ENCODE peak calls at places on chromosome 15, in ten cellular contexts. C is stimulated activated CD4-positive, alpha-beta T cell treated with anti-CD3 and anti-CD28 coated beads, Interleukin-2, amount 100 ng/mL, for 48 hours; H is occipital lobe; X is caudate nucleus; M is foreskin fibroblast; I is substantia nigra; J is GM10248; F is C1 segment of cervical spinal cord; W is HuH-7.5; T is T-helper 2 cell. O is an unnamed sample.

GRCh38 chr15:63833246-63833696 is 477 bp downstream of the HERC1 start:
- DNase-seq in C (peak), H (no peak), X (no peak), M (peak), I (no peak), J (peak), F (peak), W (peak), T (peak), O (no peak)

GRCh38 chr15:63093486-63094205 is 28.0 kb upstream of the LACTB start:
- DNase-seq in C (peak), H (peak), X (peak), M (peak), I (peak), J (peak), F (peak), W (peak), T (no peak), O (peak)

GRCh38 chr15:29278436-29279099 is 8.9 kb upstream of the NSMCE3 start:
- DNase-seq in C (no peak), H (no peak), X (no peak), M (peak), I (no peak), J (no peak), F (no peak), W (no peak), T (no peak), O (peak)

GRCh38 chr15:47184003-47184404 is 533.3 kb upstream of the SEMA6D start:
- DNase-seq in C (peak), H (peak), X (peak), M (peak), I (no peak), J (peak), F (no peak), W (peak), T (no peak), O (no peak)

GRCh38 chr15:38054488-38054887 is 120.0 kb downstream of the TMCO5A start:
- DNase-seq in C (no peak), H (no peak), X (no peak), M (peak), I (no peak), J (no peak), F (no peak), W (no peak), T (no peak), O (no peak)

GRCh38 chr15:47300596-47300995 is 416.7 kb upstream of the SEMA6D start:
- DNase-seq in C (no peak), H (no peak), X (no peak), M (no peak), I (no peak), J (no peak), F (no peak), W (no peak), T (no peak), O (no peak)

GRCh38 chr15:40285151-40285898 is 2.5 kb upstream of the ANKRD63 start:
- DNase-seq in C (no peak), H (no peak), X (no peak), M (peak), I (no peak), J (no peak), F (no peak), W (no peak), T (no peak), O (peak)

GRCh38 chr15:81293728-81294500 is 30.0 kb downstream of the STARD5 start:
- DNase-seq in C (peak), H (no peak), X (no peak), M (no peak), I (no peak), J (peak), F (no peak), W (no peak), T (peak), O (no peak)

GRCh38 chr15:55343168-55343567 is 24.1 kb downstream of the PIGB start:
- DNase-seq in C (no peak), H (no peak), X (no peak), M (no peak), I (no peak), J (no peak), F (no peak), W (no peak), T (no peak), O (no peak)

GRCh38 chr15:42037650-42038049 is 16.8 kb upstream of the PLA2G4E start:
- DNase-seq in C (no peak), H (no peak), X (no peak), M (no peak), I (no peak), J (no peak), F (no peak), W (no peak), T (no peak), O (no peak)

GRCh38 chr15:89972085-89972484 is 29.0 kb upstream of the ZNF710 start:
- DNase-seq in C (no peak), H (no peak), X (no peak), M (no peak), I (no peak), J (no peak), F (no peak), W (no peak), T (no peak), O (no peak)

GRCh38 chr15:81575436-81576123 is 201.6 kb upstream of the TMC3 start:
- DNase-seq in C (no peak), H (peak), X (peak), M (no peak), I (no peak), J (no peak), F (no peak), W (no peak), T (no peak), O (no peak)

O was measured in SJSA1.